ENCODE peak calls at places on chromosomes 16 and 17, in six cellular contexts. I is substantia nigra, N is mucosa of gallbladder, T is upper lobe of left lung, Z is NCI-H69, K is SJSA1. Y is an unnamed sample.

GRCh38 chr16:14003119-14003570 is 68.0 kb upstream of the MRTFB start:
- DNase-seq in T (no peak), K (peak), I (peak), Z (peak), N (peak), Y (peak)

GRCh38 chr17:80846932-80847331 is 144.7 kb upstream of the CHMP6 start:
- DNase-seq in T (peak), Z (no peak), N (no peak), I (no peak), K (no peak), Y (no peak)

GRCh38 chr16:27722892-27723450 is 173.0 kb downstream of the KATNIP start:
- DNase-seq in T (no peak), Z (no peak), K (no peak), I (no peak), N (peak), Y (no peak)

GRCh38 chr17:15926039-15926740 is 18.7 kb upstream of the ADORA2B start:
- DNase-seq in K (no peak), T (no peak), Z (no peak), I (no peak), N (peak), Y (no peak)

GRCh38 chr17:83117594-83117993 is 38.2 kb downstream of the METRNL start:
- DNase-seq in Z (no peak), T (no peak), I (no peak), K (no peak), N (no peak), Y (no peak)

GRCh38 chr16:57606147-57606846 is 22.1 kb upstream of the ADGRG1 start:
- DNase-seq in I (no peak), T (no peak), N (peak), K (peak), Z (peak), Y (no peak)

GRCh38 chr17:73924488-73925186 is 278.8 kb upstream of the RPL38 start:
- DNase-seq in T (no peak), K (no peak), I (no peak), N (no peak), Z (no peak), Y (peak)

GRCh38 chr16:13110124-13110796 is 208.9 kb downstream of the SHISA9 start:
- DNase-seq in T (no peak), Z (no peak), K (peak), I (peak), N (no peak), Y (no peak)

GRCh38 chr17:35716897-35717839 is 14.3 kb upstream of the RASL10B start:
- DNase-seq in K (no peak), Z (peak), N (no peak), T (no peak), I (no peak), Y (no peak)

GRCh38 chr17:50689251-50689650 is 18.5 kb downstream of the ANKRD40 start:
- DNase-seq in T (no peak), Z (no peak), K (no peak), I (no peak), N (no peak), Y (no peak)

GRCh38 chr16:15672514-15673167 is 22.6 kb downstream of the NDE1 start:
- DNase-seq in T (peak), Z (peak), N (peak), I (peak), K (peak), Y (peak)

GRCh38 chr17:42251115-42251514 is 25.1 kb downstream of the STAT5B start:
- DNase-seq in Z (no peak), I (no peak), T (no peak), N (no peak), K (no peak), Y (no peak)

GRCh38 chr16:56669840-56670639 is 426 bp downstream of the MT1H start:
- DNase-seq in N (no peak), K (no peak), Z (no peak), I (no peak), T (no peak), Y (no peak)

GRCh38 chr17:61338000-61338864 is 61.4 kb upstream of the TBX2 start:
- DNase-seq in T (no peak), I (no peak), K (peak), N (no peak), Z (no peak), Y (no peak)

GRCh38 chr16:26016989-26017388 is 325.2 kb downstream of the HS3ST4 start:
- DNase-seq in T (no peak), Z (no peak), K (no peak), I (no peak), N (no peak), Y (no peak)

GRCh38 chr16:31474173-31474714 is 2.3 kb downstream of the TGFB1I1 start:
- DNase-seq in N (no peak), K (no peak), Z (no peak), T (no peak), I (no peak), Y (no peak)

GRCh38 chr17:17808706-17809432 is 27.9 kb downstream of the SREBF1 start:
- DNase-seq in Z (no peak), K (no peak), N (no peak), I (no peak), T (peak), Y (no peak)

GRCh38 chr17:56661906-56662305 is 68.4 kb downstream of the NOG start:
- DNase-seq in Z (no peak), I (no peak), N (no peak), T (peak), K (no peak), Y (no peak)

GRCh38 chr16:72473631-72474030 is 301.7 kb upstream of the PMFBP1 start:
- DNase-seq in K (no peak), Z (no peak), I (no peak), N (no peak), T (no peak), Y (no peak)

GRCh38 chr17:17059301-17059890 is 17.1 kb downstream of the MPRIP start:
- DNase-seq in N (no peak), K (no peak), I (no peak), T (peak), Z (no peak), Y (no peak)

GRCh38 chr17:77373298-77374169 is 232.8 kb downstream of the SEC14L1 start:
- DNase-seq in Z (peak), N (no peak), I (no peak), K (no peak), T (peak), Y (no peak)

GRCh38 chr16:82629441-82630027 is 2.8 kb downstream of the CDH13 start:
- DNase-seq in Z (no peak), K (peak), I (no peak), T (no peak), N (no peak), Y (no peak)

GRCh38 chr16:4316732-4317461 is 1.0 kb downstream of the GLIS2 start:
- DNase-seq in Z (peak), I (peak), N (no peak), K (peak), T (peak), Y (peak)

GRCh38 chr16:19746561-19746960 is 28.5 kb downstream of the IQCK start:
- DNase-seq in I (no peak), N (no peak), T (no peak), K (no peak), Z (no peak), Y (no peak)

GRCh38 chr16:71883849-71884638 is at the start of gene ZNF821:
- DNase-seq in N (peak), T (peak), K (peak), I (peak), Z (peak), Y (peak)

GRCh38 chr16:68367891-68368601 is 57.2 kb downstream of the PRMT7 start:
- DNase-seq in N (no peak), I (no peak), K (no peak), Z (no peak), T (peak), Y (no peak)

GRCh38 chr16:31201511-31202401 is 804 bp downstream of the PYCARD start:
- DNase-seq in K (no peak), N (no peak), Z (peak), T (peak), I (no peak), Y (peak)

GRCh38 chr16:88768041-88768876 is 16.8 kb downstream of the PIEZO1 start:
- DNase-seq in K (peak), Z (peak), N (no peak), I (peak), T (peak), Y (no peak)

GRCh38 chr16:82755570-82756282 is 129.0 kb downstream of the CDH13 start:
- DNase-seq in T (no peak), I (no peak), N (no peak), Z (peak), K (no peak), Y (no peak)

GRCh38 chr16:2226245-2226793 is 2.9 kb downstream of the E4F1 start:
- DNase-seq in T (no peak), I (no peak), N (no peak), K (peak), Z (no peak), Y (no peak)

GRCh38 chr17:7644768-7645167 is 6.0 kb upstream of the ATP1B2 start:
- DNase-seq in T (no peak), I (no peak), K (no peak), N (no peak), Z (no peak), Y (no peak)

GRCh38 chr16:66647866-66648265 is 43.4 kb downstream of the CMTM3 start:
- DNase-seq in Z (no peak), I (no peak), T (no peak), K (no peak), N (no peak), Y (no peak)

GRCh38 chr17:76968707-76969597 is 100.7 kb downstream of the MGAT5B start:
- DNase-seq in Z (peak), K (no peak), T (peak), I (no peak), N (peak), Y (no peak)

GRCh38 chr16:88882358-88883030 is 16.0 kb upstream of the PABPN1L start:
- DNase-seq in N (no peak), I (no peak), K (no peak), Z (peak), T (peak), Y (no peak)

Y was measured in ureter.